ENCODE peak calls at places on chromosomes 3 and 15, in eight cellular contexts. J is uterus, F is GM20000, Z is coronary artery, V is HFFc6, B is Daoy, R is NCI-H1417, E is GM23338. M is an unnamed sample.

GRCh38 chr3:57890874-57891273 is 117.3 kb upstream of the FLNB start:
- DNase-seq in J (no peak), F (no peak), Z (no peak), V (no peak), B (no peak), R (no peak), E (no peak), M (no peak)

GRCh38 chr3:112346491-112347122 is 13.7 kb downstream of the CD200 start:
- DNase-seq in J (no peak), F (no peak), Z (no peak), V (no peak), B (no peak), R (no peak), E (no peak), M (no peak)

GRCh38 chr3:48427630-48427962 is 2.3 kb downstream of the PLXNB1 start:
- DNase-seq in J (no peak), F (no peak), Z (no peak), V (no peak), B (no peak), R (no peak), E (no peak), M (peak; percentile 70)

GRCh38 chr3:30141178-30141581 is 465.2 kb upstream of the TGFBR2 start:
- DNase-seq in J (peak; percentile 20), F (no peak), Z (no peak), V (no peak), B (no peak), R (no peak), E (no peak), M (peak; percentile 59)

GRCh38 chr15:64130159-64130558 is 21.4 kb upstream of the SNX22 start:
- DNase-seq in J (no peak), F (no peak), Z (no peak), V (no peak), B (no peak), R (no peak), E (no peak), M (no peak)

GRCh38 chr3:133932009-133932408 is 36.3 kb upstream of the RAB6B start:
- DNase-seq in J (no peak), F (no peak), Z (no peak), V (no peak), B (no peak), R (no peak), E (no peak), M (no peak)

GRCh38 chr3:46778101-46778500 is 60.4 kb upstream of the PRSS50 start:
- DNase-seq in J (no peak), F (no peak), Z (no peak), V (no peak), B (no peak), R (no peak), E (no peak), M (no peak)

GRCh38 chr3:151037746-151038145 is 47.7 kb upstream of the MED12L start:
- DNase-seq in J (peak; percentile 28), F (no peak), Z (no peak), V (peak; percentile 89), B (peak; percentile 98), R (no peak), E (no peak), M (peak; percentile 36)

GRCh38 chr3:22939349-22939748 is 263.8 kb upstream of the UBE2E2 start:
- DNase-seq in J (no peak), F (no peak), Z (no peak), V (no peak), B (no peak), R (peak; percentile 2), E (no peak), M (no peak)

GRCh38 chr3:172516318-172517214 is 6.7 kb downstream of the TNFSF10 start:
- DNase-seq in J (peak; percentile 42), F (peak; percentile 21), Z (peak; percentile 78), V (peak; percentile 58), B (peak; percentile 91), R (no peak), E (no peak), M (no peak)

GRCh38 chr3:46717447-46718231 is at the start of gene PRSS50:
- DNase-seq in J (no peak), F (peak; percentile 37), Z (peak; percentile 69), V (no peak), B (no peak), R (no peak), E (peak; percentile 90), M (peak; percentile 50)

GRCh38 chr15:76994971-76995945 is at the start of gene PSTPIP1:
- DNase-seq in J (no peak), F (peak; percentile 56), Z (no peak), V (no peak), B (no peak), R (no peak), E (no peak), M (peak; percentile 29)

GRCh38 chr3:177110308-177111254 is 86.7 kb downstream of the TBL1XR1 start:
- DNase-seq in J (no peak), F (no peak), Z (no peak), V (no peak), B (no peak), R (no peak), E (no peak), M (no peak)

GRCh38 chr3:51622868-51623267 is 48.2 kb upstream of the TEX264 start:
- DNase-seq in J (no peak), F (no peak), Z (no peak), V (no peak), B (no peak), R (no peak), E (no peak), M (no peak)

GRCh38 chr3:194802125-194802433 is 116.4 kb downstream of the FAM43A start:
- DNase-seq in J (no peak), F (no peak), Z (no peak), V (no peak), B (no peak), R (no peak), E (no peak), M (no peak)

GRCh38 chr15:89186798-89187197 is 34.6 kb downstream of the RLBP1 start:
- DNase-seq in J (no peak), F (no peak), Z (no peak), V (no peak), B (no peak), R (no peak), E (no peak), M (no peak)

GRCh38 chr3:187739125-187739560 is 6.1 kb downstream of the BCL6 start:
- DNase-seq in J (no peak), F (no peak), Z (peak; percentile 86), V (no peak), B (no peak), R (no peak), E (peak; percentile 43), M (no peak)

GRCh38 chr15:45451265-45451664 is 71.3 kb downstream of the SLC30A4 start:
- DNase-seq in J (no peak), F (no peak), Z (no peak), V (no peak), B (no peak), R (no peak), E (no peak), M (no peak)

GRCh38 chr3:9681723-9682081 is 21.9 kb upstream of the CPNE9 start:
- DNase-seq in J (no peak), F (no peak), Z (no peak), V (no peak), B (no peak), R (no peak), E (no peak), M (peak; percentile 9)

GRCh38 chr3:112086018-112086854 is at the start of gene C3orf52:
- DNase-seq in J (peak; percentile 58), F (peak; percentile 86), Z (peak; percentile 87), V (peak; percentile 82), B (peak; percentile 96), R (peak; percentile 65), E (peak; percentile 96), M (peak; percentile 96)

GRCh38 chr15:89362203-89363101 is 27.8 kb upstream of the POLG start:
- DNase-seq in J (no peak), F (peak; percentile 27), Z (no peak), V (no peak), B (no peak), R (peak; percentile 77), E (peak; percentile 35), M (no peak)

GRCh38 chr15:63497642-63498100 is 6.7 kb upstream of the USP3 start:
- DNase-seq in J (no peak), F (no peak), Z (no peak), V (no peak), B (no peak), R (no peak), E (no peak), M (no peak)

GRCh38 chr15:67945951-67946700 is 106.3 kb upstream of the RNU6-1 start:
- DNase-seq in J (peak; percentile 64), F (no peak), Z (no peak), V (peak; percentile 59), B (peak; percentile 74), R (no peak), E (peak; percentile 83), M (peak; percentile 94)

GRCh38 chr15:101442272-101442671 is 47.2 kb downstream of the PCSK6 start:
- DNase-seq in J (no peak), F (no peak), Z (no peak), V (no peak), B (no peak), R (no peak), E (no peak), M (no peak)

GRCh38 chr3:46566040-46566631 is at the start of gene LRRC2:
- DNase-seq in J (peak; percentile 74), F (no peak), Z (no peak), V (peak; percentile 38), B (peak; percentile 44), R (no peak), E (peak; percentile 72), M (peak; percentile 49)

GRCh38 chr3:167302710-167303109 is 77.4 kb downstream of the ZBBX start:
- DNase-seq in J (no peak), F (no peak), Z (no peak), V (no peak), B (no peak), R (no peak), E (no peak), M (no peak)

GRCh38 chr3:120496278-120496975 is 45.6 kb upstream of the FSTL1 start:
- DNase-seq in J (no peak), F (no peak), Z (no peak), V (peak; percentile 95), B (peak; percentile 85), R (no peak), E (no peak), M (no peak)

GRCh38 chr3:34995771-34996430 is 643.4 kb upstream of the ARPP21 start:
- DNase-seq in J (no peak), F (no peak), Z (no peak), V (no peak), B (no peak), R (no peak), E (no peak), M (no peak)